ENCODE peak calls at places on chromosome 16, in eight cellular contexts. G is transverse colon, Q is PC-9, L is pancreas, T is tibial nerve, O is neuronal stem cell, I is AG04450, E is A673. F is an unnamed sample.

GRCh38 chr16:28863929-28864886 is 565 bp downstream of the SH2B1 start:
- DNase-seq in G (peak; percentile 65), Q (no peak), L (no peak), T (peak; percentile 17), O (no peak), I (no peak), E (no peak), F (no peak)

GRCh38 chr16:82880361-82880760 is 253.6 kb downstream of the CDH13 start:
- DNase-seq in G (no peak), Q (no peak), L (no peak), T (no peak), O (no peak), I (no peak), E (no peak), F (no peak)

GRCh38 chr16:49932943-49933342 is 77.0 kb upstream of the ZNF423 start:
- DNase-seq in G (no peak), Q (no peak), L (no peak), T (no peak), O (no peak), I (no peak), E (no peak), F (no peak)

GRCh38 chr16:30551781-30552180 is 6.4 kb downstream of the ZNF764 start:
- DNase-seq in G (no peak), Q (no peak), L (no peak), T (no peak), O (no peak), I (no peak), E (no peak), F (no peak)

GRCh38 chr16:2969545-2970521 is 685 bp downstream of the PAQR4 start:
- DNase-seq in G (peak; percentile 68), Q (peak; percentile 60), L (peak; percentile 85), T (peak; percentile 23), O (peak; percentile 42), I (peak; percentile 7), E (peak; percentile 87), F (peak; percentile 62)

GRCh38 chr16:90077757-90078593 is 844 bp upstream of the PRDM7 start:
- DNase-seq in G (peak; percentile 34), Q (no peak), L (peak; percentile 34), T (no peak), O (no peak), I (no peak), E (peak; percentile 19), F (no peak)

GRCh38 chr16:85187002-85187401 is 74.7 kb upstream of the CIBAR2 start:
- DNase-seq in G (no peak), Q (no peak), L (no peak), T (no peak), O (no peak), I (no peak), E (no peak), F (no peak)

GRCh38 chr16:81005644-81006471 is 827 bp downstream of the CMC2 start:
- DNase-seq in G (peak; percentile 85), Q (no peak), L (no peak), T (peak; percentile 53), O (no peak), I (no peak), E (peak; percentile 12), F (peak; percentile 76)

GRCh38 chr16:62036101-62036806 is at the start of gene CDH8:
- DNase-seq in G (no peak), Q (no peak), L (no peak), T (no peak), O (peak; percentile 84), I (no peak), E (peak; percentile 93), F (no peak)

GRCh38 chr16:84689126-84689525 is 10.7 kb upstream of the USP10 start:
- DNase-seq in G (no peak), Q (no peak), L (no peak), T (no peak), O (no peak), I (peak; percentile 83), E (peak; percentile 14), F (no peak)

GRCh38 chr16:82583415-82583814 is 43.4 kb upstream of the CDH13 start:
- DNase-seq in G (no peak), Q (no peak), L (no peak), T (no peak), O (no peak), I (no peak), E (no peak), F (no peak)

GRCh38 chr16:3131755-3132377 is 3.0 kb upstream of the ZNF213 start:
- DNase-seq in G (peak; percentile 55), Q (no peak), L (no peak), T (no peak), O (no peak), I (no peak), E (peak; percentile 40), F (no peak)

DNA sequence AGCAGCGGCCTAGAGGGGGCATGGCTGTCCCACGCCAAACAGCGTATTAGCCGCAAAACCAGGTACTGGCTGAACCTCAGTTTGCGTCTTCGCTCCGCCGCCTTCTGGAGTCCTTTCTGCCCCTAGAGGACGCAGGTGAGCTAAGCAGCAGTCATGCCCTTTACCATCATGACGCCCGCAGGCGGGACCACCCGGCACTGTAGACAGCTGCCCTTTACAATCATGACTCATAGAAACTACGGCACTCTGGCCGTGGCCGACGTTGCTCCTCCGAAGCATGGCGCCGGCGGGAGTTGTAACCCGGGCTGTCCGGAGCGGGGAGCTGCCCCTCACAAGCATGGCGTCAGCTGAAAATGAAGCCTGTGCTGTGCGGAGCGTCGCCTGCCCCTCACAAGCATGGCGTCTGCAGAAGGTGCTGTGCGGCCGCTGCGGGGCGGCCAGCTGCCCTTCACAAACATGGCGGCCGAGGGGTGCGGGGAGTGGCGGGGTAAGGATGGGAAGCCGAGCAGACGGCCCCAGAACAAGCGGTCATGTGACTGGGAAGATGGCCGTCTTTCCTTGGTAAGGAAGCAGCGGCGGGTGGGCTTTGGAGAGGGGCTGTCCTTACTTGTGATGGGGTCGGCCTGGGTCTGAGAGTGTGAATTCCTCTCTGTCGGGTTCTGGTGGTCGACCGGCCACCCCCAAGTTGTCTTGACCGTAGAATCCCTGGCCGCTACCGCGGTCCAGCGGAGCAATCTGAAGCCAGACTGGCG is at the start of gene VPS35L:
- DNase-seq in G (peak; percentile 98), Q (peak; percentile 73), L (peak; percentile 99), T (peak; percentile 94), O (peak; percentile 98), I (peak; percentile 99), E (peak; percentile 97), F (peak; percentile 97)
- H3K27ac ChIP-seq in G (peak within 1 kb of the TSS; percentile 88), Q (no peak within 1 kb of the TSS), L (peak within 1 kb of the TSS; percentile 72), T (peak within 1 kb of the TSS; percentile 94), O (peak within 1 kb of the TSS; percentile 87), I (peak within 1 kb of the TSS; percentile 80), E (peak within 1 kb of the TSS; percentile 83), F (peak within 1 kb of the TSS; percentile 90)

DNA sequence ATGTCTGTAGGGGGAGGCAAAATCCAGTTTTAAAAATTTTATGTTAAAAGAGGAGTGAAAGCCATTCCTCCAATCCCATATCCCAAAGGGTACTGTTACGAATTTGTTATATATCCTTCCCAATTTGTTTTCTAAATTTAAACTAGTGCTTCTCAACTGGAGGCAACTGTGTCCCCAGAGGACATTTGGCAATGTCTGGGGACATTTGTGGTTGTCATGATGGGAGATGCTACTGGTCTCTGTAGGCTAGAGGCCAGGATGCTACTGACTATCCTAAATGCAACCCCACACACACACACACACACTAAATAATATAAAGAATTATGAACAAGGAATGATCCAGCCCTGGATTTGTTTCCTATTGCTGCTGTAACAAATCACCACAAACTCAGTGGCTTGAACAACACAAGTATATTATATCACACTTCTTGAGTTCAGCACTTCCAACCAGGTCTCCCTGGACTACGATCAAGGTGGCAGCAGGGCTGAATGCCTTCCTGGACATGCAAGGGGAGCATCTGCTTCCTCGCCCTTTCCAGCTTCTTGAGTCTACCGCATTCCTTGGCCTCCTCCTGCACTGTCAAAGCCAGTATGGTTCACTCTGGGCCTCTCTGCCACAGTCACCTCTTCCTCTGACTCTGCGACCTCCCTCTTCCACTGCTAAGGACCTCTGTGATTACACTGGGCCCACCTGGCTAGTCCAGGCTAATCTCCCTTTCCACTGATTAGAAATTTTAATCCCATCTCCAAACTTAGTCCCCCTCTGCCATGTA is 30.1 kb downstream of the ARHGAP17 start:
- DNase-seq in G (no peak), Q (no peak), L (no peak), T (no peak), O (no peak), I (no peak), E (no peak), F (no peak)
- H3K27ac ChIP-seq in G (no peak overlapping the region), Q (no peak overlapping the region), L (no peak overlapping the region), T (peak overlapping the region; percentile 77), O (no peak overlapping the region), I (no peak overlapping the region), E (peak overlapping the region; percentile 68), F (peak overlapping the region; percentile 73)

GRCh38 chr16:20906225-20906870 is 5.8 kb downstream of the LYRM1 start:
- DNase-seq in G (no peak), Q (peak; percentile 96), L (no peak), T (peak; percentile 46), O (no peak), I (peak; percentile 68), E (peak; percentile 15), F (no peak)

GRCh38 chr16:20915733-20916132 is 15.2 kb downstream of the LYRM1 start:
- DNase-seq in G (no peak), Q (no peak), L (no peak), T (no peak), O (no peak), I (no peak), E (no peak), F (no peak)

GRCh38 chr16:20906871-20907255 is 6.3 kb downstream of the LYRM1 start:
- DNase-seq in G (no peak), Q (no peak), L (no peak), T (no peak), O (no peak), I (no peak), E (no peak), F (no peak)

GRCh38 chr16:20911361-20911760 is 10.8 kb downstream of the LYRM1 start:
- DNase-seq in G (no peak), Q (peak; percentile 60), L (no peak), T (no peak), O (no peak), I (no peak), E (no peak), F (no peak)

DNA sequence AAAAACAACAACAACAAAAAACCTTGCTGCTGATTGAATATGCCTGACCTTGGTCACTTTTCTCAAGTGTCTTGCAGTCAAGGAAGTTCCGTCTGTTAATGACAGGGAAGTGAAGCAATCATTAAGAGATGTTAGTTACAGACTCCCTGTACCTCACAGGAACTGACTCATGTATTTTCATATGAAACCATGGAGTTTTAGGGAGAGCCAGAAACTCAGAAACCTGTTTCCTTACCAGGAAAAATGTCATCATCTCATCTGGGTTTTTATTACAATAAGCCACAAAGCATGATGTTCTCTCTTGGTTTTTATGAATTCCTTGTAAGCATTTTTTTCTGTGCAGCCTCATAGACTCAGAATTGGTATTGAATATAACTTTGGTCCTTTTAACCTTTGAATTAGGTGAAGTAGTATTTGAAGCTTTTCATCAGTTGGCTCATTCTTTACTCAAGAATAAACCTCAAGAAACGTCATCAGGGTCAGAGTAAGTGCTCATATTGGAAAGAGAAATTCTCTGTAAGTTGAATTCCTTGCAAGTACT is 10.3 kb downstream of the LYRM1 start:
- DNase-seq in G (no peak), Q (peak; percentile 99), L (no peak), T (no peak), O (no peak), I (no peak), E (peak; percentile 48), F (no peak)
- H3K27ac ChIP-seq in G (peak overlapping the region; percentile 36), Q (peak overlapping the region; percentile 99), L (no peak overlapping the region), T (peak overlapping the region; percentile 92), O (no peak overlapping the region), I (peak overlapping the region; percentile 90), E (no peak overlapping the region), F (peak overlapping the region; percentile 58)

DNA sequence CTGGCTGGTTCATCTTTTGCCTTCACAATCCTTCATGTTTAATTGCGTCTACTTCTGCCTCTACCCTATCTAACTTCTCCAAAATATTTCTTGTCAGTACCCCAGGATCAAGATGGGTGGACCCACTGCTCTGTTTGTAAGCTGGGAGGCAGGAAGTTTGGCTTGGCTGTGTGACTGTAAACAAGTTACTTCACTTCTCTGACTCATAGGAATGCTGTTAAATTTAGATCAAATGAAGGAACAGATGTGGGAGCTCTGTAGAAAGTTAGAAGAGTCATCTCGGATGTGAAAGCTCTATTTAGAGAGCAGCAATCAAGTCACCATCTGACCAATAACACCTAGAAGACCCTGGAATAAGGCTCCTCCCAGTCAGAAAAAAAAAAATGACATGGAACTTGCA is 55.2 kb upstream of the MRTFB start:
- DNase-seq in G (no peak), Q (peak; percentile 84), L (no peak), T (no peak), O (no peak), I (peak; percentile 80), E (no peak), F (peak; percentile 80)
- H3K27ac ChIP-seq in G (peak overlapping the region; percentile 50), Q (peak overlapping the region; percentile 40), L (no peak overlapping the region), T (peak overlapping the region; percentile 74), O (no peak overlapping the region), I (peak overlapping the region; percentile 47), E (no peak overlapping the region), F (peak overlapping the region; percentile 81)